ENCODE peak calls at places on chromosomes 12 and 14, in ten cellular contexts. S is HCEC 1CT; F is thoracic aorta; T is A172; M is GM04504; W is NCI-H1930; I is IMR-90; J is heart right ventricle; C is naive thymus-derived CD8-positive, alpha-beta T cell; Q is amniotic epithelial cell. R is an unnamed sample.

GRCh38 chr12:100024974-100025555 is 40.3 kb upstream of the ANKS1B start:
- DNase-seq in J (no peak), M (no peak), I (peak; percentile 67), C (no peak), W (no peak), Q (no peak), S (no peak), F (no peak), T (no peak), R (no peak)

GRCh38 chr12:1529228-1529861 is 65.0 kb downstream of the FBXL14 start:
- DNase-seq in S (no peak), C (no peak), F (no peak), J (no peak), I (no peak), W (no peak), Q (no peak), T (no peak), M (no peak), R (peak; percentile 50)

GRCh38 chr12:111457577-111457976 is 51.9 kb downstream of the SH2B3 start:
- DNase-seq in I (no peak), Q (no peak), S (no peak), T (no peak), W (no peak), C (no peak), J (no peak), M (no peak), F (no peak), R (no peak)

GRCh38 chr12:49121047-49121696 is 10.0 kb downstream of the TUBA1B start:
- DNase-seq in C (no peak), Q (peak; percentile 69), M (peak; percentile 55), J (no peak), F (no peak), W (peak; percentile 28), S (peak; percentile 67), I (peak; percentile 71), T (peak; percentile 72), R (peak; percentile 81)

GRCh38 chr14:106039400-106039799 is 513.0 kb downstream of the TMEM121 start:
- DNase-seq in C (peak; percentile 53), Q (no peak), T (peak; percentile 1), F (no peak), W (peak; percentile 7), M (no peak), I (no peak), S (no peak), J (no peak), R (no peak)

GRCh38 chr12:29591140-29592020 is 93.9 kb upstream of the OVCH1 start:
- DNase-seq in J (no peak), M (no peak), W (no peak), T (no peak), I (peak; percentile 24), S (no peak), C (no peak), F (no peak), Q (peak; percentile 41), R (peak; percentile 69)

GRCh38 chr12:42568952-42569916 is 20.3 kb downstream of the PRICKLE1 start:
- DNase-seq in Q (peak; percentile 69), C (no peak), S (peak; percentile 56), M (no peak), I (peak; percentile 80), F (no peak), J (no peak), T (peak; percentile 56), W (peak; percentile 58), R (peak; percentile 76)

GRCh38 chr12:71174146-71174545 is 16.3 kb upstream of the TSPAN8 start:
- DNase-seq in I (no peak), W (no peak), F (no peak), S (no peak), J (no peak), C (no peak), M (no peak), T (no peak), Q (no peak), R (no peak)

GRCh38 chr12:68675098-68675842 is 11.5 kb upstream of the NUP107 start:
- DNase-seq in C (peak; percentile 78), Q (no peak), J (no peak), W (no peak), M (no peak), I (no peak), S (no peak), F (no peak), T (no peak), R (no peak)

GRCh38 chr14:95361373-95362179 is 41.9 kb upstream of the CLMN start:
- DNase-seq in C (no peak), S (no peak), Q (peak; percentile 29), T (no peak), W (no peak), J (peak; percentile 49), F (no peak), I (no peak), M (no peak), R (peak; percentile 29)

GRCh38 chr12:12585115-12585862 is 22.6 kb upstream of the DUSP16 start:
- DNase-seq in C (no peak), I (no peak), F (no peak), J (no peak), S (no peak), M (no peak), W (no peak), T (peak; percentile 55), Q (no peak), R (no peak)

GRCh38 chr12:93833946-93834345 is 156.8 kb downstream of the CRADD start:
- DNase-seq in S (no peak), M (no peak), I (no peak), C (no peak), F (no peak), T (no peak), Q (no peak), W (no peak), J (no peak), R (no peak)

GRCh38 chr12:122121341-122122192 is 43.0 kb downstream of the MLXIP start:
- DNase-seq in S (no peak), W (no peak), Q (no peak), F (no peak), I (no peak), J (no peak), T (no peak), C (no peak), M (no peak), R (no peak)

GRCh38 chr12:3224530-3224903 is 147.3 kb downstream of the TSPAN9 start:
- DNase-seq in I (no peak), T (no peak), C (no peak), F (no peak), W (no peak), Q (no peak), S (no peak), J (no peak), M (no peak), R (no peak)

GRCh38 chr14:23174266-23174665 is 9.2 kb downstream of the SLC7A8 start:
- DNase-seq in I (peak; percentile 48), W (no peak), J (no peak), F (no peak), T (no peak), Q (peak; percentile 92), C (no peak), M (peak; percentile 42), S (peak; percentile 63), R (peak; percentile 86)

GRCh38 chr12:52232916-52233461 is at the start of gene KRT7:
- DNase-seq in M (no peak), S (no peak), I (no peak), C (no peak), Q (no peak), J (no peak), T (no peak), F (no peak), W (no peak), R (no peak)

GRCh38 chr14:58796636-58797429 is 159.1 kb downstream of the DACT1 start:
- DNase-seq in T (no peak), S (no peak), J (no peak), C (no peak), I (peak; percentile 16), M (no peak), W (no peak), F (no peak), Q (peak; percentile 29), R (no peak)

GRCh38 chr12:1435044-1435443 is 159.3 kb downstream of the FBXL14 start:
- DNase-seq in W (no peak), C (no peak), F (no peak), T (no peak), J (no peak), Q (no peak), I (no peak), S (no peak), M (no peak), R (no peak)

GRCh38 chr14:22071001-22071400 is 397.4 kb upstream of the OR4E1 start:
- DNase-seq in Q (no peak), M (no peak), T (no peak), J (no peak), I (no peak), C (peak; percentile 56), S (no peak), W (no peak), F (no peak), R (no peak)

GRCh38 chr14:52067873-52068740 is 752 bp downstream of the NID2 start:
- DNase-seq in J (peak; percentile 58), M (no peak), W (no peak), Q (no peak), T (no peak), S (peak; percentile 54), I (peak; percentile 51), F (no peak), C (no peak), R (peak; percentile 80)

GRCh38 chr12:75953312-75953906 is 78.2 kb downstream of the PHLDA1 start:
- DNase-seq in C (no peak), J (no peak), W (no peak), Q (peak; percentile 47), M (peak; percentile 95), F (no peak), T (peak; percentile 27), S (peak; percentile 70), I (peak; percentile 63), R (peak; percentile 63)

GRCh38 chr12:117151195-117152031 is 38.9 kb downstream of the FBXO21 start:
- DNase-seq in J (peak; percentile 73), C (peak; percentile 19), M (peak; percentile 14), Q (peak; percentile 54), I (peak; percentile 41), T (peak; percentile 20), S (peak; percentile 12), W (peak; percentile 36), F (peak; percentile 27), R (peak; percentile 67)

GRCh38 chr14:105641075-105641937 is 114.9 kb downstream of the TMEM121 start:
- DNase-seq in S (no peak), M (no peak), J (no peak), T (no peak), F (no peak), C (no peak), Q (no peak), W (no peak), I (no peak), R (no peak)

GRCh38 chr14:51849095-51849494 is 11.3 kb upstream of the GNG2 start:
- DNase-seq in M (no peak), J (no peak), Q (no peak), C (no peak), S (peak; percentile 35), W (no peak), I (peak; percentile 51), F (no peak), T (no peak), R (peak; percentile 76)

R was measured in GM23248.